ENCODE peak calls at places on chromosomes 16 and 17, in four cellular contexts. W is HepG2, Y is WTC11, T is GM12878. D is an unnamed sample.

GRCh38 chr17:309361-309888 is 43.2 kb downstream of the RPH3AL start:
- DNase-seq in Y (peak), W (peak), T (no peak), D (peak)

GRCh38 chr17:8681175-8681949 is 50.8 kb upstream of the MYH10 start:
- DNase-seq in W (no peak), T (no peak), Y (no peak), D (no peak)

GRCh38 chr16:15907863-15908478 is 19.6 kb upstream of the CEP20 start:
- DNase-seq in W (peak), Y (peak), T (peak), D (peak)

GRCh38 chr16:5479925-5480324 is 382.3 kb upstream of the EEF2KMT start:
- DNase-seq in W (no peak), Y (no peak), T (no peak), D (no peak)

GRCh38 chr16:29710227-29711219 is 31.5 kb downstream of the QPRT start:
- DNase-seq in W (peak), T (no peak), Y (no peak), D (peak)

GRCh38 chr17:39165178-39165843 is 650 bp downstream of the ARL5C start:
- DNase-seq in W (no peak), Y (peak), T (no peak), D (no peak)

GRCh38 chr16:19179890-19180490 is 11.9 kb downstream of the SYT17 start:
- DNase-seq in T (no peak), Y (peak), W (peak), D (peak)

GRCh38 chr16:9534759-9535158 is 443.3 kb downstream of the HAPSTR1 start:
- DNase-seq in W (no peak), Y (no peak), T (no peak), D (no peak)

GRCh38 chr16:24538756-24539294 is 541 bp upstream of the RBBP6 start:
- DNase-seq in Y (no peak), T (no peak), W (peak), D (no peak)

GRCh38 chr17:49063652-49064051 is 66.5 kb downstream of the IGF2BP1 start:
- DNase-seq in T (no peak), Y (no peak), W (no peak), D (no peak)

GRCh38 chr16:68384293-68385255 is 63.7 kb downstream of the SMPD3 start:
- DNase-seq in T (no peak), W (no peak), Y (no peak), D (no peak)

GRCh38 chr16:79658301-79659001 is 57.9 kb upstream of the MAF start:
- DNase-seq in W (peak), Y (no peak), T (no peak), D (no peak)

GRCh38 chr16:9094008-9094846 is 2.8 kb downstream of the HAPSTR1 start:
- DNase-seq in Y (no peak), W (no peak), T (no peak), D (no peak)

GRCh38 chr17:65750678-65751077 is 189.2 kb upstream of the AXIN2 start:
- DNase-seq in Y (no peak), T (peak), W (peak), D (no peak)

GRCh38 chr16:9647981-9648701 is 534.1 kb downstream of the GRIN2A start:
- DNase-seq in T (no peak), Y (no peak), W (peak), D (peak)

GRCh38 chr16:19831678-19832077 is 53.0 kb downstream of the GPRC5B start:
- DNase-seq in Y (no peak), T (no peak), W (no peak), D (peak)

GRCh38 chr16:10895053-10895946 is 18.3 kb downstream of the CIITA start:
- DNase-seq in Y (peak), T (no peak), W (peak), D (peak)

GRCh38 chr16:68289621-68290329 is 21.0 kb downstream of the SLC7A6OS start:
- DNase-seq in W (no peak), Y (no peak), T (peak), D (peak)

GRCh38 chr17:17723354-17724261 is 42.4 kb downstream of the RAI1 start:
- DNase-seq in Y (peak), T (no peak), W (no peak), D (no peak)

GRCh38 chr17:40600486-40601046 is 35.3 kb upstream of the CCR7 start:
- DNase-seq in W (no peak), Y (no peak), T (no peak), D (no peak)

GRCh38 chr16:65876200-65876498 is 490.3 kb upstream of the CDH5 start:
- DNase-seq in T (no peak), W (no peak), Y (no peak), D (no peak)

GRCh38 chr17:9241774-9242496 is 220.6 kb downstream of the NTN1 start:
- DNase-seq in Y (no peak), W (no peak), T (no peak), D (no peak)

GRCh38 chr17:77124192-77124908 is 16.4 kb upstream of the SEC14L1 start:
- DNase-seq in W (no peak), Y (no peak), T (no peak), D (peak)

GRCh38 chr16:4344659-4345438 is 6.3 kb downstream of the PAM16 start:
- DNase-seq in Y (no peak), W (peak), T (no peak), D (no peak)

GRCh38 chr17:8631554-8631877 is 991 bp upstream of the MYH10 start:
- DNase-seq in Y (no peak), T (no peak), W (no peak), D (no peak)

DNA sequence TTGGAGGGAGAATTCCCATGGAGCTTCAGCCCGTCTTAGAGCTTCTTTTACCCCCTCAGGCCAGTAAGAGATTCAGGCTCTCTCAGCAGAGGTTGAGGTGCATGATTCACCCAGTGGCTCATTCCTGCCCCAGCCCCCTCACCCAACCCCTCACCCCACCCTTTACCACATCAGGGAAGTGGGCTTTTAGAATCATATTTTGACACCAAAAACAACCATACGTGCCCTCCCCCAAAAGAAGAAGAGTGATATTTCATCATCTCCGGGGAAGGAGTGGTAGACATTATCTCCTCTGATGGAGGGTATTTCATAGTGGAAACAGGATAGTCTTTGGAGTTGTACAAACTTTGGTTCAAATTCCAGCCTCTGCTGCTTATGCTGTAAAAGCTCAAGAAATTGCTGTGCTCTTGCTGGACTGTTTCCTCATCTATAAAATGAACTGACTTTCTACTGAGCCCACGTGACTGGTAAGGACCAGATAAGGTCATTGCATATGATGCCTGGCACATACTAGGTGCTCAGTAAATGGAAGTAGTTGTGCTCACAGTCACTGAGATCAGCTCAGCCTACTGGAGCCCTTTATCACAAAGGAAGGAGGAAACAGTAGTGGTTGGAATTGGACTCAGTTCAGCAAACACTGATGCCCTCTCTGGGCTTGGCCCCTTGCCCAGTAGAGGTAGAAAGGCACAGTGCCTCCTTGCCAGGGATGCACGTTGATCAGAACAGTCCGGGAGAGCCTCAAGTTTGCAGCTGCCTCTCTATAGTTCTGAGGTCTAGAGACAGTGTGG is 18.3 kb upstream of the CCL5 start:
- DNase-seq in Y (no peak), W (no peak), T (no peak), D (no peak)
- TF ChIP-seq ETV6 in Y (no peak), W (no peak), T (no peak), D (no peak)

GRCh38 chr16:49830873-49831272 is 25.0 kb downstream of the ZNF423 start:
- DNase-seq in T (no peak), W (no peak), Y (no peak), D (no peak)

GRCh38 chr16:49834496-49835009 is 21.4 kb downstream of the ZNF423 start:
- DNase-seq in T (no peak), W (no peak), Y (peak), D (no peak)

GRCh38 chr16:49833796-49834195 is 22.1 kb downstream of the ZNF423 start:
- DNase-seq in T (no peak), Y (no peak), W (no peak), D (no peak)

GRCh38 chr16:49832177-49832576 is 23.7 kb downstream of the ZNF423 start:
- DNase-seq in Y (no peak), W (no peak), T (no peak), D (no peak)

GRCh38 chr16:49833055-49833454 is 22.9 kb downstream of the ZNF423 start:
- DNase-seq in W (no peak), Y (no peak), T (no peak), D (no peak)
- TF ChIP-seq ETV6 in W (no peak), Y (no peak), T (no peak), D (no peak)

DNA sequence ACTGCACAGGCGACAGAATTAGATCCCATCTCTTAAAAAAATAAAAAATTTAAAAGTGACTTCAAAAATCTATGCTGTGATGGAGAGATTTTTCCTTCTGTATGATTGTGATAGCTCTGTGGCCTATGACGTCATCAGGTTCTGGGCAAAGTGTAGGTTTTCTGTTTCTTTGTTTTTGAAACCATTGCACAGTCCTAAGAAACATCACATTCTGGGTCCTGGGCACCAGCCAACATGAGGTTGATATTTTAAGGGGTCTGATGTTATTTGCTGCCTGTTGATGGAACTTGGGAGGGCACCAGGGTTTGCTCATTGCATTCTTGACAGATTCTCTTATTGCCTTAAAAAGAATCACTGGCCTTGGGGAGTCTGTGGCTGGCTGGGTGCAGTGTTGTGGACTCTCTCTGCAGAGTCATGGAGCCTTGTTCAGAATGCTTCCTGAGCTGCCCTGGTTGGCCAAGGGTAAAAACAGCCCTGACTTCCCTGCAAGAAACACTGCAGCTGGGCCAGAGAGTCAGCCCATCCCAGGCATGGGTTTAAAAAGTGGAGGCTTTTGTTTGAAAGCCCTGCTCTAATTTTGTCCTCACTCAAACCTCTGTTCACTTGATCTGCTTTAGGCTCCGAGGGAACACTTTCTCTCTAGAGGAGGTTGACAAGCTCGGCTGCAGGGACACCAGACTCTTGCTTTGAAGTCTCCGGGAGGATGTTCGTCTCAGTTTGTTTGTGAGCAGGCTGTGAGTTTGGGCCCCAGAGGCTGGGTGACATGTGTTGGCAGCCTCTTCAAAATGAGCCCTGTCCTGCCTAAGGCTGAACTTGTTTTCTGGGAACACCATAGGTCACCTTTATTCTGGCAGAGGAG is 10.5 kb upstream of the CYLD start:
- DNase-seq in Y (no peak), W (no peak), T (no peak), D (no peak)
- TF ChIP-seq ETV6 in Y (no peak), W (no peak), T (no peak), D (no peak)

GRCh38 chr17:30207655-30208054 is 27.8 kb downstream of the SLC6A4 start:
- DNase-seq in T (no peak), Y (no peak), W (no peak), D (no peak)

GRCh38 chr17:30200086-30200485 is 35.4 kb downstream of the SLC6A4 start:
- DNase-seq in T (no peak), W (no peak), Y (no peak), D (no peak)

GRCh38 chr17:30208214-30208613 is 27.3 kb downstream of the SLC6A4 start:
- DNase-seq in T (peak), Y (no peak), W (no peak), D (no peak)

GRCh38 chr17:30199600-30199999 is 35.9 kb downstream of the SLC6A4 start:
- DNase-seq in Y (no peak), T (no peak), W (no peak), D (no peak)

GRCh38 chr17:30203471-30203981 is 32.0 kb downstream of the SLC6A4 start:
- DNase-seq in W (no peak), Y (peak), T (no peak), D (peak)
- TF ChIP-seq ETV6 in W (no peak), Y (no peak), T (no peak), D (no peak)

GRCh38 chr17:81151039-81151677 is 14.1 kb upstream of the PVALEF start:
- DNase-seq in Y (no peak), T (no peak), W (no peak), D (no peak)
- TF ChIP-seq ETV6 in Y (no peak), T (no peak), W (no peak), D (no peak)